ENCODE peak calls at places on chromosomes 12 and 14, in five cellular contexts. W is left ventricle myocardium inferior, T is heart right ventricle, G is breast epithelium, S is stomach. P is an unnamed sample.

GRCh38 chr14:89121961-89122675 is 294.9 kb downstream of the FOXN3 start:
- DNase-seq in W (no peak), T (no peak), G (no peak), S (no peak), P (no peak)

GRCh38 chr14:101757839-101758211 is 3.7 kb upstream of the PPP2R5C start:
- DNase-seq in W (no peak), T (no peak), G (no peak), S (no peak), P (no peak)

GRCh38 chr12:25653487-25654175 is 100.5 kb upstream of the LMNTD1 start:
- DNase-seq in W (no peak), T (peak), G (peak), S (no peak), P (no peak)

GRCh38 chr12:130115646-130116045 is 46.6 kb upstream of the FZD10 start:
- DNase-seq in W (no peak), T (no peak), G (no peak), S (no peak), P (no peak)

GRCh38 chr12:89448951-89449371 is 75.6 kb downstream of the GALNT4 start:
- DNase-seq in W (no peak), T (no peak), G (no peak), S (no peak), P (no peak)

GRCh38 chr14:49960453-49960852 is 67.6 kb downstream of the ARF6 start:
- DNase-seq in W (no peak), T (no peak), G (no peak), S (no peak), P (no peak)

GRCh38 chr12:128813392-128813791 is 10.4 kb downstream of the SLC15A4 start:
- DNase-seq in W (no peak), T (no peak), G (no peak), S (peak), P (no peak)

GRCh38 chr12:76810690-76811434 is 46.9 kb downstream of the ZDHHC17 start:
- DNase-seq in W (no peak), T (no peak), G (no peak), S (no peak), P (no peak)

GRCh38 chr12:113835913-113836312 is 130.2 kb downstream of the RBM19 start:
- DNase-seq in W (no peak), T (no peak), G (no peak), S (no peak), P (no peak)

GRCh38 chr12:69698769-69699540 is at the start of gene BEST3:
- DNase-seq in W (no peak), T (no peak), G (no peak), S (no peak), P (no peak)

GRCh38 chr14:92652413-92653151 is 95.8 kb downstream of the LGMN start:
- DNase-seq in W (peak), T (no peak), G (no peak), S (no peak), P (no peak)

GRCh38 chr12:121240484-121241202 is 30.7 kb downstream of the P2RX4 start:
- DNase-seq in W (peak), T (peak), G (peak), S (peak), P (peak)

GRCh38 chr14:90438841-90439240 is 42.0 kb downstream of the CALM1 start:
- DNase-seq in W (no peak), T (no peak), G (no peak), S (no peak), P (no peak)

GRCh38 chr12:130444986-130445385 is 107.3 kb downstream of the PIWIL1 start:
- DNase-seq in W (no peak), T (no peak), G (no peak), S (no peak), P (no peak)

GRCh38 chr14:81366259-81366658 is 33.9 kb downstream of the STON2 start:
- DNase-seq in W (no peak), T (no peak), G (no peak), S (peak), P (no peak)

DNA sequence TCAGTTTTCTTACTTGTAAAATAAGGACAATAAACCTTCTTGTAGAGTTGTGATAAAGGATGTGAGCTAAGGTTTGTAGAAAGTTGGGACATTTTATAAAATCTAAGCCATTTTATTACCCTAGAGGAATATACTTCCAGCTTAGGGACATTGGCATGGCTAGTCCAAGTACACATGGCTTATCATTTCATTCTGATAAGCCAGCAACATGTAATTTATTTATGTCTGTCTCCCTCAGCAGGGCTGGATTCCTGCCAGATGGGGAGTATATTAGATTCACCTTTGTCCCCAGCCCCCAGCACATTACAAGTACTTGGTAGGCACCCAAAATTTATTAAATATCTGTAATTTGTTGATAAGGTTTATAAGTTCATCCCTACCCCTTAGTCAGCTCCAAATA is 6.3 kb upstream of the ATG14 start:
- DNase-seq in W (no peak), T (peak), G (no peak), S (no peak), P (no peak)
- TF ChIP-seq CTCF in W (no peak), T (no peak), G (no peak), S (no peak), P (no peak)

GRCh38 chr12:105109465-105110212 is 2.1 kb downstream of the WASHC4 start:
- DNase-seq in W (no peak), T (no peak), G (no peak), S (no peak), P (no peak)
- H3K27ac ChIP-seq in W (peak), T (peak), G (peak), S (peak), P (peak)

GRCh38 chr12:132260721-132261120 is 68.7 kb downstream of the GALNT9 start:
- DNase-seq in W (no peak), T (no peak), G (no peak), S (no peak), P (no peak)

GRCh38 chr12:132258543-132258942 is 70.8 kb downstream of the GALNT9 start:
- DNase-seq in W (no peak), T (no peak), G (no peak), S (no peak), P (no peak)

GRCh38 chr12:132257955-132258490 is 71.4 kb downstream of the GALNT9 start:
- DNase-seq in W (no peak), T (no peak), G (no peak), S (no peak), P (no peak)

GRCh38 chr12:132259872-132260695 is 69.3 kb downstream of the GALNT9 start:
- DNase-seq in W (no peak), T (no peak), G (no peak), S (no peak), P (no peak)

DNA sequence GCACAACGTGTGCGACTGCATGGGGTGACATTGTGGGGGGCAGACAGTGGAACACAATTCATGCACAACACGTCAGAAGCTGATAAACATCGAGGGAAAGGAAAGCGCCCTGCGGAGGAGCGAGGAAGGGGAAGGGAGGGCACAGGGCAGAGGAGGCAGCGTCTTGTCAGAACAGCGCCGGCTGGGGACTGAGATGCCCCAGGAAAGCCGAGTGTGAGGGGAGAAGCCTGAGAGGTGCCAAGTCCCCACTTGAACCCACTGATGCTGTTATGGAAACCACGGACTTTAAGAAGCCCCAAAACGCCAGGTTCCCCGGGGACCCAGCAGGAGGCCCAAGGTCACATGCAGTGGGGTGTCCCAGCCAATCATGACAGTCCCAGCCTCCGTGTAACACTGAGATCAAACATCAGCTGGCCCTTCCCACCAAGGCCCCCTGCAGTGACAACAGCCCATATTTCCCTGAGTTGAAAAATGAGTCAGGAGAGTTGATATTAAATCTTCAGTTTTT is 70.0 kb downstream of the GALNT9 start:
- DNase-seq in W (no peak), T (no peak), G (no peak), S (no peak), P (no peak)
- TF ChIP-seq CTCF in W (no peak), T (no peak), G (no peak), S (no peak), P (no peak)

DNA sequence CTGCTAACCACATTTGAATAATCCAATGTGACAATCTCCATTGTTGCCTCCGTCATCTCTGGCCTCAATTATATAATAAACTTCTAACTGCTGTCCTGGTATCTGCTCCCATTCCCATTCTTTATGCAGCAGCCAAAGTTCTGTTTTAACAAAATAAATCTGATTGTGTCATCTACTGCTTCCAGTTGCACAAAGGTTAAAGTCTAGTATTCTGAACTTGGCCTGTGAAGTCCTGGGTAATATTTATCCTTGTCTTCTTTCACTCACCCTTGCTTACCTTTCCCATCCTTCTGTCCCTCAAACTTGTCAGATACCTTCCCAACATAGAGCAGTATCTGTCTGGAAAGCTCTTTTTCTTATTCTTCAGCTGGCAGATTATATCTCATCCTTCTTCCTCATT is 19.3 kb upstream of the STRAP start:
- DNase-seq in W (no peak), T (no peak), G (no peak), S (no peak), P (no peak)
- H3K27ac ChIP-seq in W (no peak), T (no peak), G (no peak), S (no peak), P (no peak)

DNA sequence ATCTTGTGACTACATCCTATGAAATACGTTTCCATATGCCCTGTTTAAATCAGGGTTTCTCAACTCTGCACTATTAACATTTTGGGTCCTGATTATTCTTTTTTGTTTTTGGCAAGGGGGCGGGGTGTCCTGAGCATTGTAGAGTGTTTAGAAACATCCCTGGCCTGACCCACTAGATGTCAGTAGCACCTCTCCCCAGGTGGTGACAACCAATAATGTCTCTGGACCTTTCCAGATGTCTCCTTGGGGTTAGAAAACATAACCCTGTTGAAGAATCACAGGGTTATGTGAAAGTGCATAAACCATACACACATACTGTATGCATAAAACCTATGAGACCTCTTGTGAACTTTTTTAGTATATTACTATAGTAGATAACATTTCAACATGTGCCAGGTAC is 1.4 kb downstream of the ACAD10 start:
- DNase-seq in W (no peak), T (no peak), G (no peak), S (no peak), P (no peak)
- TF ChIP-seq CTCF in W (no peak), T (no peak), G (no peak), S (no peak), P (no peak)

GRCh38 chr14:64515053-64515452 is 10.5 kb downstream of the ZBTB1 start:
- DNase-seq in W (no peak), T (no peak), G (no peak), S (no peak), P (no peak)
- H3K27ac ChIP-seq in W (peak), T (no peak), G (no peak), S (peak), P (no peak)

DNA sequence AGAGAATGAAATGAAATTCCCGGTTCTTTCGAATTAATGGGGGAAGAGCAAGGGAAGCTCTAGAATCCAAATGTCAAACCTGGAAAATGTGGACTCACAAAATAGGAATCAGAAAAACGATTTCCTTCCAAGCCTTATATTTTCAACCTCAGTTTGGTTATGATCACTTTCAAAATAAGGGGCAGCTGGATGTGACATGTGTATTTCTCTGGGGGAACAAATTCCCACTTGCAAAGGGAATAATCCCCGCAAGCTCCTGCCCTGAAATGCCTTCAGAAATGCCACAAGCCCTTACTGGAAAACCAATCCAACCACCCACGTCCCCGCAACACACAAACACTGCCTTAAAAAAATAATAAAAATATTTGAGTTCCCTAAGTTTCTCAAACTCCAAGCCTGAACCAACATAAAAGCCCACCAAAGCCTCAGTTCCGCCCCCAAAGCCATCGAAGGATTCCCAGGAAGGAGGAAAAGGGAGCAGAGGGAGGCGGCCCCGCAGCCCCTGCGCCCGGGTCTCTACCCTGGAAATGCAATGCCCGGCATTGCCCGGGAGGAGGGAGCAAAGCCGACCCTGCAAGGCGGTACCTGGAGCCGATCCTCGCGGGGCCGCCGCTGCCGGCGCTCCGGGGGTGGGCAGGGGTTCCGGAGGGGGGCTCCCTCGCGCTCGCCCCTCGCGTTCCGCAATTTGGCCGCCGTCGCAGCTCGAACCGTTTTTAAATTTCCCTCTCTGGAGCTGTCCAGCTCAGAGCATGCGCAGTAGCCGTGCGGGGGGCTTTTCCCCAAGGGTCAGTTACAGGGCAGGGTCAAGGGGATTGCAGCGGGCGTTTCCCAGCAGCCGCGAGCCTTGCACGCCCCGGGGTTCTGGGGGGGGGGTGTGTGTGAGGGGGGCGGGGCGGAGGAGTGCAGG is at the start of gene FOXN4:
- DNase-seq in W (no peak), T (no peak), G (no peak), S (no peak), P (no peak)
- TF ChIP-seq CTCF in W (no peak), T (no peak), G (no peak), S (no peak), P (no peak)